ENCODE peak calls at places on chromosomes 13 and 19, in nine cellular contexts. U is ascending aorta; R is stimulated activated CD4-positive, alpha-beta T cell treated with anti-CD3 and anti-CD28 coated beads, Interleukin-15, amount 100 ng/mL, for 1 hour; Y is stimulated activated naive CD8-positive, alpha-beta T cell treated with anti-CD3 and anti-CD28 coated beads, Interleukin-15, Interleukin-2, amounts not matched to agents 100 U/mL and 50 U/mL, for 24 hours; E is activated CD8-positive, alpha-beta memory T cell treated with anti-CD3 and anti-CD28 coated beads for 1 hour; S is Calu3; H is C1 segment of cervical spinal cord; O is activated CD4-positive, CD25-positive, alpha-beta regulatory T cell; W is activated naive CD8-positive, alpha-beta T cell treated with anti-CD3 and anti-CD28 coated beads for 36 hours. P is an unnamed sample.

GRCh38 chr19:14505488-14506239 is 9.7 kb upstream of the GIPC1 start:
- DNase-seq in U (no peak), R (peak), Y (peak), E (peak), S (peak), H (no peak), O (peak), W (peak), P (peak)

GRCh38 chr13:40438022-40438692 is 228.3 kb downstream of the FOXO1 start:
- DNase-seq in U (no peak), R (no peak), Y (no peak), E (no peak), S (no peak), H (no peak), O (no peak), W (no peak), P (no peak)

GRCh38 chr19:16373989-16374388 is 49.4 kb downstream of the KLF2 start:
- DNase-seq in U (no peak), R (no peak), Y (no peak), E (no peak), S (no peak), H (no peak), O (no peak), W (no peak), P (no peak)

GRCh38 chr13:34779171-34779570 is 162.9 kb upstream of the NBEA start:
- DNase-seq in U (no peak), R (no peak), Y (no peak), E (no peak), S (peak), H (no peak), O (no peak), W (no peak), P (no peak)

GRCh38 chr19:46927106-46927505 is 66.3 kb downstream of the ARHGAP35 start:
- DNase-seq in U (peak), R (no peak), Y (no peak), E (no peak), S (no peak), H (no peak), O (no peak), W (no peak), P (no peak)

GRCh38 chr19:46442808-46443450 is 14.2 kb upstream of the PNMA8C start:
- DNase-seq in U (no peak), R (no peak), Y (no peak), E (no peak), S (peak), H (no peak), O (no peak), W (no peak), P (no peak)

GRCh38 chr19:53553865-53554791 is 16.2 kb downstream of the ZNF331 start:
- DNase-seq in U (peak), R (peak), Y (peak), E (peak), S (no peak), H (peak), O (peak), W (peak), P (no peak)

GRCh38 chr13:90884066-90884465 is 463.4 kb upstream of the MIR17HG start:
- DNase-seq in U (no peak), R (no peak), Y (no peak), E (no peak), S (no peak), H (no peak), O (no peak), W (no peak), P (no peak)

GRCh38 chr19:45391346-45391745 is 13.5 kb downstream of the PPP1R13L start:
- DNase-seq in U (no peak), R (no peak), Y (no peak), E (no peak), S (no peak), H (no peak), O (no peak), W (no peak), P (peak)

GRCh38 chr19:30091456-30091855 is 149.4 kb downstream of the URI1 start:
- DNase-seq in U (no peak), R (no peak), Y (no peak), E (no peak), S (no peak), H (no peak), O (no peak), W (no peak), P (no peak)

GRCh38 chr13:49495783-49496762 is at the start of gene PHF11:
- DNase-seq in U (peak), R (peak), Y (peak), E (peak), S (peak), H (peak), O (peak), W (peak), P (peak)

GRCh38 chr19:9885077-9885552 is 50.0 kb downstream of the PIN1 start:
- DNase-seq in U (no peak), R (no peak), Y (no peak), E (no peak), S (no peak), H (peak), O (no peak), W (no peak), P (no peak)

GRCh38 chr13:19169991-19170390 is 11.6 kb downstream of the TUBA3C start:
- DNase-seq in U (no peak), R (no peak), Y (no peak), E (no peak), S (no peak), H (no peak), O (no peak), W (no peak), P (no peak)

GRCh38 chr19:52139291-52140076 is at the start of gene ZNF616:
- DNase-seq in U (peak), R (peak), Y (peak), E (peak), S (peak), H (peak), O (peak), W (peak), P (peak)

GRCh38 chr19:861099-861755 is 1.8 kb downstream of the CFD start:
- DNase-seq in U (no peak), R (no peak), Y (no peak), E (no peak), S (no peak), H (no peak), O (no peak), W (no peak), P (no peak)

GRCh38 chr19:290539-291521 is at the start of gene PLPP2:
- DNase-seq in U (no peak), R (peak), Y (peak), E (no peak), S (peak), H (peak), O (no peak), W (no peak), P (no peak)

GRCh38 chr13:110535526-110535925 is 26.0 kb downstream of the RAB20 start:
- DNase-seq in U (no peak), R (no peak), Y (no peak), E (no peak), S (no peak), H (no peak), O (no peak), W (no peak), P (no peak)

GRCh38 chr13:28475916-28476725 is 18.8 kb downstream of the FLT1 start:
- DNase-seq in U (no peak), R (no peak), Y (no peak), E (no peak), S (no peak), H (no peak), O (no peak), W (no peak), P (no peak)

P was measured in HuH-7.